ENCODE peak calls at places on chromosome 21, in four cellular contexts. V is PC-3; H is RWPE1; U is activated CD4-positive, alpha-beta T cell treated with anti-CD3 and anti-CD28 coated beads for 1 hour. L is an unnamed sample.

GRCh38 chr21:17003221-17003620 is 509.6 kb upstream of the CXADR start:
- DNase-seq in V (no peak), H (no peak), U (no peak), L (no peak)

GRCh38 chr21:38333290-38334272 is 76.8 kb downstream of the KCNJ15 start:
- DNase-seq in V (no peak), H (no peak), U (no peak), L (no peak)

GRCh38 chr21:37204580-37204979 is 62.6 kb downstream of the VPS26C start:
- DNase-seq in V (no peak), H (no peak), U (no peak), L (no peak)

GRCh38 chr21:46124083-46124925 is 26.4 kb downstream of the COL6A2 start:
- DNase-seq in V (no peak), H (no peak), U (no peak), L (no peak)

GRCh38 chr21:46151989-46152938 is 3.1 kb downstream of the FTCD start:
- DNase-seq in V (no peak), H (no peak), U (no peak), L (no peak)

GRCh38 chr21:25909341-25909740 is 174.6 kb downstream of the GABPA start:
- DNase-seq in V (no peak), H (no peak), U (no peak), L (no peak)

GRCh38 chr21:19228241-19228640 is 824.7 kb upstream of the TMPRSS15 start:
- DNase-seq in V (no peak), H (no peak), U (no peak), L (no peak)

GRCh38 chr21:17738171-17738953 is 80.8 kb downstream of the C21orf91 start:
- DNase-seq in V (peak), H (no peak), U (no peak), L (no peak)

GRCh38 chr21:32562915-32563314 is 22.4 kb downstream of the TCP10L start:
- DNase-seq in V (no peak), H (no peak), U (no peak), L (no peak)

GRCh38 chr21:35234725-35235124 is 185.6 kb upstream of the RUNX1 start:
- DNase-seq in V (no peak), H (no peak), U (no peak), L (no peak)

GRCh38 chr21:34534522-34534921 is 22.5 kb upstream of the KCNE1 start:
- DNase-seq in V (no peak), H (no peak), U (no peak), L (no peak)

GRCh38 chr21:44962481-44962966 is 22.7 kb downstream of the SLX9 start:
- DNase-seq in V (no peak), H (peak), U (no peak), L (no peak)

GRCh38 chr21:41316641-41317392 is at the start of gene FAM3B:
- DNase-seq in V (no peak), H (no peak), U (no peak), L (no peak)